ENCODE peak calls at places on chromosome 16, in four cellular contexts. W is NCI-H510A treated with DMSO at 0.1 percent for 48 hours; Z is NCI-H2081; A is stimulated activated CD4-positive, alpha-beta T cell treated with anti-CD3 and anti-CD28 coated beads, Interleukin-1b, Interleukin-23, amount 100 ng/mL, for 24 hours. B is an unnamed sample.

GRCh38 chr16:77076839-77077238 is 114.2 kb upstream of the MON1B start:
- DNase-seq in Z (no peak), W (no peak), A (no peak), B (no peak)

GRCh38 chr16:66389256-66390175 is 23.0 kb downstream of the CDH5 start:
- DNase-seq in W (no peak), A (no peak), Z (no peak), B (no peak)

GRCh38 chr16:81136331-81137011 is 40.3 kb upstream of the GCSH start:
- DNase-seq in W (no peak), A (no peak), Z (no peak), B (no peak)

GRCh38 chr16:71933913-71934696 is 38.8 kb downstream of the IST1 start:
- DNase-seq in A (no peak), W (no peak), Z (no peak), B (no peak)

GRCh38 chr16:89217388-89218191 is at the start of gene ZNF778:
- DNase-seq in A (peak; percentile 73), Z (peak; percentile 45), W (peak; percentile 70), B (peak; percentile 58)

GRCh38 chr16:73057369-73058210 is 9.7 kb upstream of the ZFHX3 start:
- DNase-seq in W (no peak), A (no peak), Z (no peak), B (no peak)

GRCh38 chr16:67327774-67328173 is 1.2 kb downstream of the LRRC36 start:
- DNase-seq in Z (no peak), W (no peak), A (no peak), B (no peak)

GRCh38 chr16:28310796-28311195 is 18.5 kb downstream of the SBK1 start:
- DNase-seq in W (no peak), A (no peak), Z (no peak), B (no peak)

GRCh38 chr16:88456356-88457292 is 3.5 kb downstream of the ZFPM1 start:
- DNase-seq in W (no peak), Z (peak; percentile 41), A (peak; percentile 62), B (no peak)

GRCh38 chr16:87052506-87052905 is 264.7 kb downstream of the C16orf95 start:
- DNase-seq in W (no peak), A (no peak), Z (no peak), B (no peak)

GRCh38 chr16:56683424-56684162 is 1.3 kb downstream of the MT1X start:
- DNase-seq in Z (no peak), W (no peak), A (no peak), B (no peak)

GRCh38 chr16:1902547-1903219 is 15.5 kb downstream of the HS3ST6 start:
- DNase-seq in A (no peak), Z (no peak), W (no peak), B (no peak)

GRCh38 chr16:8936421-8936820 is 27.3 kb downstream of the USP7 start:
- DNase-seq in Z (no peak), A (peak; percentile 78), W (peak; percentile 13), B (no peak)

GRCh38 chr16:22307838-22308237 is 10.6 kb downstream of the POLR3E start:
- DNase-seq in W (no peak), Z (no peak), A (no peak), B (no peak)

GRCh38 chr16:66936462-66936861 is 1.1 kb downstream of the CES2 start:
- DNase-seq in W (no peak), Z (no peak), A (no peak), B (no peak)

GRCh38 chr16:1108299-1109252 is 12.5 kb upstream of the C1QTNF8 start:
- DNase-seq in A (no peak), Z (no peak), W (no peak), B (no peak)

GRCh38 chr16:48596326-48596725 is 13.7 kb downstream of the N4BP1 start:
- DNase-seq in W (no peak), Z (no peak), A (peak; percentile 38), B (no peak)

GRCh38 chr16:28131210-28131609 is 67.7 kb upstream of the GSG1L start:
- DNase-seq in A (no peak), Z (no peak), W (no peak), B (no peak)

GRCh38 chr16:4664538-4665418 is 28.6 kb upstream of the NUDT16L1 start:
- DNase-seq in W (peak; percentile 41), Z (no peak), A (peak; percentile 28), B (no peak)

GRCh38 chr16:56822966-56823739 is 41.9 kb upstream of the SLC12A3 start:
- DNase-seq in W (no peak), Z (no peak), A (no peak), B (no peak)

GRCh38 chr16:15055141-15056053 is 477 bp downstream of the NTAN1 start:
- DNase-seq in Z (no peak), A (no peak), W (peak; percentile 27), B (no peak)

GRCh38 chr16:48576927-48577326 is 33.1 kb downstream of the N4BP1 start:
- DNase-seq in W (no peak), Z (no peak), A (no peak), B (no peak)

GRCh38 chr16:67120025-67120424 is 10.3 kb downstream of the PHAF1 start:
- DNase-seq in A (no peak), Z (no peak), W (no peak), B (no peak)

GRCh38 chr16:55035956-55036355 is 105.3 kb downstream of the IRX5 start:
- DNase-seq in Z (no peak), A (no peak), W (no peak), B (no peak)

GRCh38 chr16:12215302-12216105 is 239.0 kb downstream of the SNX29 start:
- DNase-seq in A (no peak), W (no peak), Z (no peak), B (no peak)

GRCh38 chr16:68450741-68451140 is 2.4 kb upstream of the SMPD3 start:
- DNase-seq in W (no peak), Z (no peak), A (no peak), B (no peak)

GRCh38 chr16:629289-630023 is 1.3 kb upstream of the WFIKKN1 start:
- DNase-seq in Z (no peak), W (no peak), A (no peak), B (no peak)